ENCODE peak calls at places on chromosomes 2 and 18, in four cellular contexts. G, E, W and N are unnamed samples.

GRCh38 chr2:10016001-10016801 is 27.1 kb upstream of the KLF11 start:
- DNase-seq in G (no peak), E (no peak), W (no peak), N (no peak)

GRCh38 chr18:37445368-37445767 is 120.2 kb downstream of the CELF4 start:
- DNase-seq in G (no peak), E (no peak), W (no peak), N (no peak)

GRCh38 chr2:47520302-47520630 is 117.3 kb downstream of the MSH2 start:
- DNase-seq in G (no peak), E (no peak), W (peak; percentile 82), N (no peak)

GRCh38 chr2:230931556-230932231 is 6.7 kb upstream of the GPR55 start:
- DNase-seq in G (no peak), E (peak; percentile 48), W (no peak), N (no peak)

GRCh38 chr2:33681333-33681732 is 82.2 kb upstream of the FAM98A start:
- DNase-seq in G (no peak), E (no peak), W (no peak), N (no peak)

GRCh38 chr2:181456660-181457120 is 496 bp upstream of the ITGA4 start:
- DNase-seq in G (no peak), E (peak; percentile 86), W (peak; percentile 95), N (peak; percentile 67)

GRCh38 chr2:3958465-3958864 is 255.1 kb downstream of the DCDC2C start:
- DNase-seq in G (no peak), E (no peak), W (no peak), N (no peak)

GRCh38 chr2:109450574-109451265 is 163.0 kb downstream of the SEPTIN10 start:
- DNase-seq in G (no peak), E (no peak), W (no peak), N (no peak)

GRCh38 chr2:134917219-134917957 is 1.2 kb upstream of the CCNT2 start:
- DNase-seq in G (no peak), E (peak; percentile 53), W (peak; percentile 31), N (no peak)

GRCh38 chr18:2848145-2848878 is 1.5 kb downstream of the EMILIN2 start:
- DNase-seq in G (no peak), E (no peak), W (no peak), N (no peak)

GRCh38 chr2:85277416-85278158 is 50.2 kb downstream of the TGOLN2 start:
- DNase-seq in G (peak; percentile 26), E (no peak), W (no peak), N (no peak)

GRCh38 chr18:39406941-39407340 is 1841.3 kb upstream of the CELF4 start:
- DNase-seq in G (peak; percentile 27), E (no peak), W (no peak), N (no peak)

GRCh38 chr2:238510911-238511613 is 84.3 kb downstream of the ASB1 start:
- DNase-seq in G (no peak), E (no peak), W (no peak), N (no peak)

GRCh38 chr2:235045336-235045972 is 93.6 kb downstream of the SH3BP4 start:
- DNase-seq in G (no peak), E (no peak), W (peak; percentile 90), N (no peak)

GRCh38 chr2:127704641-127705243 is 3.4 kb downstream of the SFT2D3 start:
- DNase-seq in G (no peak), E (no peak), W (no peak), N (no peak)
- H3K4me1 ChIP-seq in G (peaks cover 12% of the 10 kb centered on the region), E (peaks cover 39% of the 10 kb centered on the region), W (peaks cover 31% of the 10 kb centered on the region), N (peaks cover 41% of the 10 kb centered on the region)

GRCh38 chr2:240760121-240760520 is 59.9 kb downstream of the KIF1A start:
- DNase-seq in G (no peak), E (no peak), W (no peak), N (no peak)
- H3K36me3 ChIP-seq in G (no peaks in the 10 kb centered on the region), E (no peaks in the 10 kb centered on the region), W (no peaks in the 10 kb centered on the region), N (no peaks in the 10 kb centered on the region)

DNA sequence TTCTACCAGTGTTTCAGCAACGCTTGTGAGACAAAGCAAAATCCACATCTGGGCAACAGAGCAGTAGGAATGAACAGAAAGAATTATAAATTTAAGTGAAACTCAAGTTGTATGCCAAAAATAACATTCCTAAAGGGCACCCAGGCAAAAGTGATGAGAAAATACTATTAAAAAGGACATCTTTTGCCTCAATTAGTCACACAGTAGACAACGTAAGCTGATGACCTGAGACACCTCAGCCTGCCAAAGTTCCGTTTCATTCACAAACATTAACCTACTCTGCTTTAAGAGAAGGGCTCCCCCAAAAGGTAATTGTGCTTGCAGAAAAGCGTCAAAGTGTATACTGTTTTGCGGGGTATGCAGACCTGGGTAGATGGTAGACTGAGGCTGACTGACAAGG is 7.2 kb downstream of the HDLBP start:
- DNase-seq in G (no peak), E (no peak), W (no peak), N (no peak)
- H3K4me1 ChIP-seq in G (no peaks in the 10 kb centered on the region), E (peaks cover 36% of the 10 kb centered on the region), W (peaks cover 41% of the 10 kb centered on the region), N (peaks cover 36% of the 10 kb centered on the region)

GRCh38 chr2:99190548-99190947 is 9.6 kb downstream of the MRPL30 start:
- DNase-seq in G (no peak), E (no peak), W (no peak), N (no peak)

GRCh38 chr2:99183025-99183424 is 2.0 kb downstream of the MRPL30 start:
- DNase-seq in G (no peak), E (no peak), W (no peak), N (no peak)

GRCh38 chr2:99187011-99187410 is 6.0 kb downstream of the MRPL30 start:
- DNase-seq in G (no peak), E (no peak), W (no peak), N (no peak)

GRCh38 chr2:99184811-99185210 is 3.8 kb downstream of the MRPL30 start:
- DNase-seq in G (no peak), E (no peak), W (no peak), N (no peak)

DNA sequence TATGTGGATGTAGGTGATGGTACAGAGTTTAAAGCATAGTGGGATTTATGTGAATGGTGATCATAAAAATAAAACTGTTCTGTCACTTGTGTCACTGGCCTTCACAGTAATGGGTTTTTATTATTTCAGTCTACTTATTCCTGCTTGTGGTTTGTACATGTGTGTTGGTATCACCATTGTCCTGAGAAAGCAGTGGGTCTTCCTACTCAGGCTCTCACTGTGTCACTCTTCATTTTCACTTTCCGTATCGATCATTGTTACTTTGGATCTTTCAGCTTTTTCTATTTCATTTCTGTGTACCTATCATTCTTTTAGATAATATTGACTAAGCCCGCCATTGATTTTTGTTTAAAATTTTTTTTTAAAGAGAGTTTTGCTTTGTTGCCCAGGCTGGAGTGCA is 7.4 kb downstream of the MRPL30 start:
- DNase-seq in G (no peak), E (no peak), W (no peak), N (no peak)
- H3K36me3 ChIP-seq in G (no peaks in the 10 kb centered on the region), E (peaks cover 14% of the 10 kb centered on the region), W (peaks cover 57% of the 10 kb centered on the region), N (peaks cover 13% of the 10 kb centered on the region)

GRCh38 chr2:159076233-159076632 is 107.8 kb downstream of the TANC1 start:
- DNase-seq in G (no peak), E (no peak), W (no peak), N (no peak)

GRCh38 chr2:159073256-159073655 is 104.8 kb downstream of the TANC1 start:
- DNase-seq in G (no peak), E (no peak), W (no peak), N (no peak)

GRCh38 chr2:159072795-159073194 is 104.4 kb downstream of the TANC1 start:
- DNase-seq in G (no peak), E (no peak), W (no peak), N (no peak)

GRCh38 chr2:159075726-159076125 is 107.3 kb downstream of the TANC1 start:
- DNase-seq in G (no peak), E (no peak), W (no peak), N (no peak)

GRCh38 chr2:159074605-159075004 is 106.2 kb downstream of the TANC1 start:
- DNase-seq in G (no peak), E (no peak), W (no peak), N (no peak)
- H3K4me1 ChIP-seq in G (no peaks in the 10 kb centered on the region), E (no peaks in the 10 kb centered on the region), W (no peaks in the 10 kb centered on the region), N (no peaks in the 10 kb centered on the region)

GRCh38 chr2:117987121-117987520 is 26.7 kb downstream of the CCDC93 start:
- DNase-seq in G (no peak), E (no peak), W (no peak), N (no peak)
- H3K36me3 ChIP-seq in G (no peaks in the 10 kb centered on the region), E (peaks cover 9% of the 10 kb centered on the region), W (peaks cover 76% of the 10 kb centered on the region), N (peaks cover 35% of the 10 kb centered on the region)